ENCODE peak calls at places on chromosomes 11 and 22, in four cellular contexts. One of them, this sample, is unnamed.

GRCh38 chr11:76719281-76719680 is 48.7 kb upstream of the LRRC32 start:
- DNase-seq in HCT116: no peak
- DNase-seq in choroid plexus epithelial cell: no peak
- DNase-seq in right atrium auricular region: no peak
- DNase-seq in this sample: no peak

GRCh38 chr11:119694334-119694733 is 34.7 kb downstream of the NECTIN1 start:
- DNase-seq in HCT116: no peak
- DNase-seq in choroid plexus epithelial cell: peak; percentile 21
- DNase-seq in right atrium auricular region: no peak
- DNase-seq in this sample: no peak

GRCh38 chr11:1746516-1746931 is 3.9 kb downstream of the IFITM10 start:
- DNase-seq in HCT116: no peak
- DNase-seq in choroid plexus epithelial cell: no peak
- DNase-seq in right atrium auricular region: no peak
- DNase-seq in this sample: no peak

GRCh38 chr11:120061036-120061760 is 76.7 kb downstream of the TRIM29 start:
- DNase-seq in HCT116: no peak
- DNase-seq in choroid plexus epithelial cell: peak; percentile 5
- DNase-seq in right atrium auricular region: peak; percentile 30
- DNase-seq in this sample: no peak

GRCh38 chr11:2581931-2582435 is 117.8 kb downstream of the KCNQ1OT1 start:
- DNase-seq in HCT116: no peak
- DNase-seq in choroid plexus epithelial cell: no peak
- DNase-seq in right atrium auricular region: no peak
- DNase-seq in this sample: no peak

GRCh38 chr22:26409705-26410376 is 19.2 kb upstream of the ASPHD2 start:
- DNase-seq in HCT116: no peak
- DNase-seq in choroid plexus epithelial cell: no peak
- DNase-seq in right atrium auricular region: no peak
- DNase-seq in this sample: no peak

GRCh38 chr11:69166186-69167115 is 10.7 kb downstream of the SMIM38 start:
- DNase-seq in HCT116: peak; percentile 35
- DNase-seq in choroid plexus epithelial cell: peak; percentile 92
- DNase-seq in right atrium auricular region: no peak
- DNase-seq in this sample: peak; percentile 67

GRCh38 chr11:64728757-64729365 is 5.9 kb upstream of the NRXN2 start:
- DNase-seq in HCT116: no peak
- DNase-seq in choroid plexus epithelial cell: no peak
- DNase-seq in right atrium auricular region: no peak
- DNase-seq in this sample: no peak

GRCh38 chr11:64803846-64804345 is 882 bp upstream of the MAP4K2 start:
- DNase-seq in HCT116: no peak
- DNase-seq in choroid plexus epithelial cell: no peak
- DNase-seq in right atrium auricular region: no peak
- DNase-seq in this sample: no peak

GRCh38 chr22:27799334-27800249 is 2.0 kb downstream of the MN1 start:
- DNase-seq in HCT116: no peak
- DNase-seq in choroid plexus epithelial cell: peak; percentile 25
- DNase-seq in right atrium auricular region: no peak
- DNase-seq in this sample: no peak

GRCh38 chr11:21814169-21814568 is 378.7 kb upstream of the ANO5 start:
- DNase-seq in HCT116: no peak
- DNase-seq in choroid plexus epithelial cell: peak; percentile 2
- DNase-seq in right atrium auricular region: no peak
- DNase-seq in this sample: no peak

GRCh38 chr11:83157755-83158473 is 983 bp downstream of the PCF11 start:
- DNase-seq in HCT116: no peak
- DNase-seq in choroid plexus epithelial cell: peak; percentile 64
- DNase-seq in right atrium auricular region: no peak
- DNase-seq in this sample: no peak

GRCh38 chr11:12241401-12241800 is 131.0 kb downstream of the MICAL2 start:
- DNase-seq in HCT116: no peak
- DNase-seq in choroid plexus epithelial cell: no peak
- DNase-seq in right atrium auricular region: no peak
- DNase-seq in this sample: no peak

GRCh38 chr11:15654397-15654915 is 539.7 kb downstream of the INSC start:
- DNase-seq in HCT116: no peak
- DNase-seq in choroid plexus epithelial cell: no peak
- DNase-seq in right atrium auricular region: no peak
- DNase-seq in this sample: no peak

GRCh38 chr11:31397239-31397834 is 27.7 kb downstream of the DNAJC24 start:
- DNase-seq in HCT116: no peak
- DNase-seq in choroid plexus epithelial cell: peak; percentile 56
- DNase-seq in right atrium auricular region: no peak
- DNase-seq in this sample: no peak
- TF ChIP-seq CTCF in HCT116: peak; percentile 72
- TF ChIP-seq CTCF in choroid plexus epithelial cell: peak; percentile 64
- TF ChIP-seq CTCF in right atrium auricular region: peak; percentile 64
- TF ChIP-seq CTCF in this sample: peak; percentile 38

GRCh38 chr11:18046116-18046777 is at the start of gene TPH1:
- DNase-seq in HCT116: no peak
- DNase-seq in choroid plexus epithelial cell: peak; percentile 27
- DNase-seq in right atrium auricular region: no peak
- DNase-seq in this sample: no peak
- H3K4me3 ChIP-seq in HCT116: no peak within 1 kb of the TSS
- H3K4me3 ChIP-seq in choroid plexus epithelial cell: no peak within 1 kb of the TSS
- H3K4me3 ChIP-seq in right atrium auricular region: peak within 1 kb of the TSS; percentile 21
- H3K4me3 ChIP-seq in this sample: no peak within 1 kb of the TSS

GRCh38 chr11:93193721-93194120 is 4.1 kb downstream of the SLC36A4 start:
- DNase-seq in HCT116: no peak
- DNase-seq in choroid plexus epithelial cell: no peak
- DNase-seq in right atrium auricular region: no peak
- DNase-seq in this sample: no peak

GRCh38 chr11:93196816-93197382 is 892 bp downstream of the SLC36A4 start:
- DNase-seq in HCT116: peak; percentile 8
- DNase-seq in choroid plexus epithelial cell: peak; percentile 52
- DNase-seq in right atrium auricular region: no peak
- DNase-seq in this sample: no peak

GRCh38 chr11:93192163-93192562 is 5.6 kb downstream of the SLC36A4 start:
- DNase-seq in HCT116: no peak
- DNase-seq in choroid plexus epithelial cell: no peak
- DNase-seq in right atrium auricular region: no peak
- DNase-seq in this sample: no peak

GRCh38 chr11:93197383-93198220 is at the start of gene SLC36A4:
- DNase-seq in HCT116: peak; percentile 87
- DNase-seq in choroid plexus epithelial cell: peak; percentile 98
- DNase-seq in right atrium auricular region: peak; percentile 98
- DNase-seq in this sample: peak; percentile 87

DNA sequence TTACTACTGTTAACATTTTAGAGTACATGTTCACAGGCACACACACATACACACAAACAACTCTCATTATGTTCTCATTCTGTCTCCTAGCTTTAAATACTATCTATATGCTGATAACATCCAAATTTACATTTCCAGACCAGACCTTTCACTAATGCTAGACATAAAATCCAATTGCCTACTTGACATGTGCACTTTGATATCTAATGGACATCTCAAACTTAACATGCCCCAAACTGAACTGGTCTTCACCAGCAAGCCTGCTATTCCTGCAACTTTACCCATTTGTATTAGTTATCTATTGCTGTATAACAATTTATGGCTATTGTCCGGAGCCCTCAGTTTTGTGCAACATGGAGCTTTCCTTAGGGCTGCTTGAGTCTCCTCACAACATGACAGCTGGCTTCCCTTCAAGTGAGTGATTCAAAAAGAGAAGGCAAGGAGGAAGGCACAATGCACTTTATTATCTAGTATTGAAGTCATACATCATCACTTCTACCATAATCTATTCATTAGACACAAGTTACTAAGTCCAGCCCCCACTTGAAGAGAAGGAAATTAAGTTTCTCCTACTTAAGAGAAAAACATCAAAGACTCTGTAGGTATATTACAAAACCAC is 3.0 kb downstream of the SLC36A4 start:
- DNase-seq in HCT116: no peak
- DNase-seq in choroid plexus epithelial cell: no peak
- DNase-seq in right atrium auricular region: no peak
- DNase-seq in this sample: no peak
- TF ChIP-seq CTCF in HCT116: no peak
- TF ChIP-seq CTCF in choroid plexus epithelial cell: no peak
- TF ChIP-seq CTCF in right atrium auricular region: no peak
- TF ChIP-seq CTCF in this sample: no peak

DNA sequence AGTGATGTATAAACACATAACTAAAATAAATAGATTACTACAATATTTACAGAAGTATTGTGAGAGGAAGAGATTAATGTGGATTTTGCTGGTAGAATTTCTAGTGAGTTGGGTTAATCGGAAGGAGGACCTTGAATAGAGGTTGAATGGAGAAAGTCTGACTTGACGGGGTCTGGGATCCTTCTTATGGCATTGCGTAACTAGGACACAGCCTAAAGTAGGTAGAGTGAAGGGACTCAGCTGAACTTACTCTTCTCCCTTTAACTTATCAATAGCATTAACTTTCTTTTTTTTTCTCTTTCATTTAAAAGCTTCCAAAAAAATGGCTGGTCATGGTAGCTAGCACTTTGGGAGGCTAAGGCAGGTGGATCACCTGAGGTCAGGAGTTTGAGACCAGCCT is 139.2 kb downstream of the HIPK3 start:
- DNase-seq in HCT116: no peak
- DNase-seq in choroid plexus epithelial cell: no peak
- DNase-seq in right atrium auricular region: no peak
- DNase-seq in this sample: no peak
- H3K4me3 ChIP-seq in HCT116: no peak overlapping the region
- H3K4me3 ChIP-seq in choroid plexus epithelial cell: no peak overlapping the region
- H3K4me3 ChIP-seq in right atrium auricular region: no peak overlapping the region
- H3K4me3 ChIP-seq in this sample: no peak overlapping the region

DNA sequence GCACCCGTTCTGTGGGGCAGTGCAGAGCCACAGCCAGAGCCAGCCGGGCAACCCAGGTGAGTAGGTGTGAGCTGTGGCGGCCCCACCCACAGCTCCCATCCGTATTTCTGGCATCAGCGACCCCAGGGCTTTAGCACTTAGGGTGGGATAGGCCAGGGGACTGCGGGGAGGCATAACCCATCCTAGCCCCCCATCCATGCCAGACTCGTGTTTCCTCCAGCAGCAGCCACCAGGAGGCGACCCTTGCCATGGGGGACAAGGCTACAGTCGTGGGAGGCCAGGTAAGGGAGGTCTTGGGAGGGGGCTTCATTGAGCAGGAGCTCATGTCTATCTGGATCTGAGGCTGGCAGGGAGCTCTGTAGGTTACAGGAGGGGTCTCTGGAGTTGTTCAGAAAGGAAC is 873 bp downstream of the OTOG start:
- DNase-seq in HCT116: no peak
- DNase-seq in choroid plexus epithelial cell: no peak
- DNase-seq in right atrium auricular region: no peak
- DNase-seq in this sample: no peak
- TF ChIP-seq CTCF in HCT116: peak; percentile 50
- TF ChIP-seq CTCF in choroid plexus epithelial cell: peak; percentile 5
- TF ChIP-seq CTCF in right atrium auricular region: no peak
- TF ChIP-seq CTCF in this sample: peak; percentile 7

GRCh38 chr11:73310076-73310475 is 2.0 kb downstream of the ARHGEF17 start:
- DNase-seq in HCT116: no peak
- DNase-seq in choroid plexus epithelial cell: no peak
- DNase-seq in right atrium auricular region: no peak
- DNase-seq in this sample: no peak
- H3K4me3 ChIP-seq in HCT116: peak overlapping the region; percentile 77
- H3K4me3 ChIP-seq in choroid plexus epithelial cell: peak overlapping the region; percentile 81
- H3K4me3 ChIP-seq in right atrium auricular region: peak overlapping the region; percentile 72
- H3K4me3 ChIP-seq in this sample: no peak overlapping the region

GRCh38 chr11:8318536-8318935 is 54.9 kb upstream of the LMO1 start:
- DNase-seq in HCT116: no peak
- DNase-seq in choroid plexus epithelial cell: no peak
- DNase-seq in right atrium auricular region: no peak
- DNase-seq in this sample: no peak
- TF ChIP-seq CTCF in HCT116: peak; percentile 49
- TF ChIP-seq CTCF in choroid plexus epithelial cell: peak; percentile 23
- TF ChIP-seq CTCF in right atrium auricular region: peak; percentile 44
- TF ChIP-seq CTCF in this sample: peak; percentile 39

DNA sequence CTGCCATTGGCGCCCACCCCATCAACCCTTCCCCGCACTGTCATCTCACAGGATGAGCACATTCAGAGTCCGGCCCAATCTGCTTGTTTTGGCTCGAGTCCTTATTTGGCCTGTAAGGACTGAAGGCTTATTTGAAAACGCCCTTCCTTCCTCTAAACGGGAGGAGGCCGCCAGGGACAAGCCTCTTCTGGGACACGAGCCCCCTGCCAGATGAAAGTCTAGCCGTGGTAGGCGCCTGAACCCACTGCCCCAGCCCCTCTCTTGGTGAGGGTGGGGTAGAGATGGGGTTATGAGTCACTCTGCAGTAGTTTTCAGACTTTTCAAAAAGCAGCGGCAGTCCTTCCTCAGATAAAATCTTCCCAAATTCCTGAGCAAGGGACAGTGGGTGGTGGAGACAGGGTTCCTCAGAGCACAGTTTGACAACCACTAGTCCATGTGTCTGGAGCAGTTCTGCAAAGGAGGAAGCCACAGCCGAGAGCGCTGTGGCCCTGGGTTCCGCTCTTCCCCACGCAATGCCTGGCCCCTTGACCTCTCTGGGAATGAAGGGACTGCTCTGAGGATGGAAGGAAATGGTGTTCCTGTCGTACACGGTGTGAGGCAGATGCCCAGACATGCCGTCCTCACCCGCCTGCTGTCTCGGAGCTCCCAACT is 57.0 kb downstream of the MYH9 start:
- DNase-seq in HCT116: no peak
- DNase-seq in choroid plexus epithelial cell: peak; percentile 67
- DNase-seq in right atrium auricular region: peak; percentile 79
- DNase-seq in this sample: no peak
- H3K4me3 ChIP-seq in HCT116: peak overlapping the region; percentile 10
- H3K4me3 ChIP-seq in choroid plexus epithelial cell: no peak overlapping the region
- H3K4me3 ChIP-seq in right atrium auricular region: no peak overlapping the region
- H3K4me3 ChIP-seq in this sample: peak overlapping the region; percentile 47

DNA sequence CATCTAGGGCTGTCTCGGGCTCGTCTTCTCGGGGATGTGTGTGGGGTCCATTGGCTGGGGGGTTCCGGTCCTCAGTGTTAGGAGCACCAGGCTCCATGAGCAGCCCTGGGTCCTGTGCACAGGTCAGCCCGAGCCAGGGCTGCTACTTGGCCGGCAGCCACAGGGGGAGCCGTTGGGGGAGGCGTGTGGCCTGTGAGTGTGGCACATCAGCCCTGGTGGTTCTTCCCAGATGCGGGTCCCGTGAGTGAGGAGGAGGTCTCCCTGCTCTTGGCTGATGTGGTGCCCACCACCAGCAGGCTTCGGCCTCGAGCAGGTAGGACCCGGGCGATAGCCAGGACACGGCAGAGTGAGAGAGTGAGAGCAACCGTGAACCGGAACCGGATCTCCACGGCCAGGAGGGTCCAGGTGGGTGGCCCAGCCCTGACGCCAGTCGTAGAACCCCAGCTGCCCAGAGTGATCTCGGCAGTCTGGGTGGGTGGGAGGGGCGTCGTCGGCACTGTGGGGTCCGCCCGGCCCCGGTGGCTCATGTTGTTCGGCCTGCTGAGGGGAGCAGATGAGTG is 18.5 kb downstream of the IRF7 start:
- DNase-seq in HCT116: no peak
- DNase-seq in choroid plexus epithelial cell: no peak
- DNase-seq in right atrium auricular region: no peak
- DNase-seq in this sample: no peak
- TF ChIP-seq CTCF in HCT116: peak; percentile 41
- TF ChIP-seq CTCF in choroid plexus epithelial cell: peak; percentile 29
- TF ChIP-seq CTCF in right atrium auricular region: no peak
- TF ChIP-seq CTCF in this sample: peak; percentile 46

DNA sequence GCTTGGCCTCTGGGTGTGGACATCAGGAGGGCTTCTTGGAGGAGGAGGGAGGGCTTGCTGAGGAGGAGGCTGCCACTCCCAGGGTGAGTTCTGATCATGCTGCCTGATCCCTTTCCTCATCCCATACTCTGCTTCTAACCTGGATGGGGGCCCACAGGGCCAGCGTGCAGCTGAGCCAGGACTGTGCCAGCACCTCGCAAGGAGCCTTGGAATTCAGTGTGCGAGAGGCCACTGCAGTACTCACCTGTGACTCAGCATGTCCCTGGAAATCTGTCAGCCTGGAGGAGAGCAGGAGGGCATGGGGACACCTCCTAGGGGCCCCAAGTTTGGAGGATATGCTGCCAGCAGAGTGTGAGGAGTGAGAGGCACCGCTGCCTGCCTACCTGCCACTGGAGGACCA is 4.2 kb upstream of the GAB4 start:
- DNase-seq in HCT116: no peak
- DNase-seq in choroid plexus epithelial cell: no peak
- DNase-seq in right atrium auricular region: no peak
- DNase-seq in this sample: no peak
- H3K4me3 ChIP-seq in HCT116: no peak overlapping the region
- H3K4me3 ChIP-seq in choroid plexus epithelial cell: no peak overlapping the region
- H3K4me3 ChIP-seq in right atrium auricular region: no peak overlapping the region
- H3K4me3 ChIP-seq in this sample: no peak overlapping the region